ENCODE peak calls at places on chromosomes 12 and 14, in seven cellular contexts. U is heart left ventricle; G is astrocyte of the spinal cord; A is NCI-H774; K is hepatocyte; R is stimulated activated CD8-positive, alpha-beta memory T cell treated with anti-CD3 and anti-CD28 coated beads, Interleukin-4, amount 100 ng/mL, for 24 hours; M is fibroblast of pulmonary artery. J is an unnamed sample.

GRCh38 chr12:104737113-104737512 is 221.0 kb downstream of the SLC41A2 start:
- DNase-seq in R (no peak), M (no peak), A (no peak), U (no peak), K (no peak), G (no peak), J (no peak)

GRCh38 chr12:46342562-46343033 is 30.0 kb downstream of the SLC38A2 start:
- DNase-seq in M (peak), U (peak), A (no peak), K (peak), G (peak), R (no peak), J (no peak)

GRCh38 chr12:3315201-3315661 is 175.8 kb upstream of the PRMT8 start:
- DNase-seq in U (peak), G (peak), K (no peak), R (no peak), A (peak), M (peak), J (no peak)

GRCh38 chr12:91818236-91819131 is 327.2 kb downstream of the BTG1 start:
- DNase-seq in R (no peak), U (no peak), A (peak), K (peak), G (peak), M (no peak), J (no peak)

GRCh38 chr12:69929531-69929930 is 104.5 kb downstream of the MYRFL start:
- DNase-seq in G (no peak), A (no peak), R (no peak), K (no peak), U (no peak), M (peak), J (no peak)

GRCh38 chr12:52019123-52019770 is 12.5 kb downstream of the TAMALIN start:
- DNase-seq in K (no peak), U (no peak), A (peak), M (no peak), R (no peak), G (no peak), J (no peak)

GRCh38 chr12:26906704-26907103 is 31.1 kb downstream of the INTS13 start:
- DNase-seq in G (no peak), U (no peak), M (no peak), R (no peak), A (no peak), K (no peak), J (no peak)

GRCh38 chr14:27672047-27672446 is 1074.2 kb upstream of the NOVA1 start:
- DNase-seq in R (no peak), G (no peak), K (no peak), M (no peak), A (no peak), U (no peak), J (no peak)

GRCh38 chr12:17588968-17589367 is 501.0 kb downstream of the RERGL start:
- DNase-seq in U (no peak), G (no peak), A (no peak), M (no peak), R (no peak), K (peak), J (no peak)

GRCh38 chr12:132286912-132287311 is 42.5 kb downstream of the GALNT9 start:
- DNase-seq in K (no peak), M (peak), U (no peak), R (no peak), A (no peak), G (peak), J (no peak)

GRCh38 chr12:94815958-94816357 is 165.6 kb upstream of the TMCC3 start:
- DNase-seq in R (no peak), M (no peak), G (no peak), U (no peak), K (no peak), A (no peak), J (no peak)

GRCh38 chr14:55780156-55780946 is 200.3 kb downstream of the KTN1 start:
- DNase-seq in A (no peak), R (no peak), U (peak), K (peak), G (peak), M (peak), J (peak)

GRCh38 chr12:68342966-68343365 is 10.8 kb upstream of the MDM1 start:
- DNase-seq in G (no peak), K (no peak), M (no peak), R (no peak), U (no peak), A (peak), J (no peak)

GRCh38 chr14:63467440-63468072 is 75.6 kb downstream of the PPP2R5E start:
- DNase-seq in K (no peak), A (no peak), M (no peak), R (no peak), U (no peak), G (no peak), J (no peak)

GRCh38 chr12:16325426-16325825 is 22.0 kb upstream of the MGST1 start:
- DNase-seq in K (no peak), R (no peak), A (peak), M (no peak), G (no peak), U (no peak), J (no peak)

GRCh38 chr12:95204141-95204866 is 13.0 kb downstream of the FGD6 start:
- DNase-seq in U (peak), M (peak), K (peak), A (no peak), G (peak), R (no peak), J (peak)

GRCh38 chr14:105867961-105868599 is 341.7 kb downstream of the TMEM121 start:
- DNase-seq in G (no peak), K (no peak), R (no peak), M (no peak), A (no peak), U (peak), J (no peak)

GRCh38 chr12:87828384-87828973 is 200.7 kb downstream of the C12orf50 start:
- DNase-seq in M (no peak), K (no peak), U (no peak), R (no peak), G (no peak), A (no peak), J (no peak)

GRCh38 chr14:105605501-105606304 is 79.3 kb downstream of the TMEM121 start:
- DNase-seq in R (no peak), A (no peak), G (no peak), K (no peak), M (no peak), U (no peak), J (no peak)

GRCh38 chr12:45122776-45123380 is 72.0 kb upstream of the DBX2 start:
- DNase-seq in R (no peak), M (peak), G (peak), U (no peak), A (peak), K (peak), J (peak)